ENCODE peak calls at places on chromosome 14, in nine cellular contexts. One of them, this sample, is unnamed.

GRCh38 chr14:98958048-98959031 is 313.7 kb downstream of the BCL11B start:
- DNase-seq in fibroblast of mammary gland: no peak
- DNase-seq in fibroblast of lung: no peak
- DNase-seq in tibial nerve: no peak
- DNase-seq in hepatocyte: no peak
- DNase-seq in astrocyte of the spinal cord: no peak
- DNase-seq in lower lobe of right lung: no peak
- DNase-seq in transverse colon: no peak
- DNase-seq in upper lobe of right lung: no peak
- DNase-seq in this sample: no peak

GRCh38 chr14:23436327-23437141 is 1.1 kb upstream of the MYH7 start:
- DNase-seq in upper lobe of right lung: no peak
- DNase-seq in fibroblast of lung: no peak
- DNase-seq in astrocyte of the spinal cord: no peak
- DNase-seq in fibroblast of mammary gland: no peak
- DNase-seq in lower lobe of right lung: no peak
- DNase-seq in transverse colon: peak; percentile 1
- DNase-seq in tibial nerve: no peak
- DNase-seq in hepatocyte: peak; percentile 65
- DNase-seq in this sample: no peak

GRCh38 chr14:100067481-100067880 is 2.3 kb downstream of the EVL start:
- DNase-seq in upper lobe of right lung: no peak
- DNase-seq in hepatocyte: no peak
- DNase-seq in tibial nerve: no peak
- DNase-seq in transverse colon: no peak
- DNase-seq in lower lobe of right lung: no peak
- DNase-seq in fibroblast of mammary gland: no peak
- DNase-seq in fibroblast of lung: no peak
- DNase-seq in astrocyte of the spinal cord: no peak
- DNase-seq in this sample: no peak

GRCh38 chr14:64416348-64416932 is 28.3 kb downstream of the MTHFD1 start:
- DNase-seq in fibroblast of mammary gland: no peak
- DNase-seq in hepatocyte: no peak
- DNase-seq in astrocyte of the spinal cord: no peak
- DNase-seq in tibial nerve: no peak
- DNase-seq in upper lobe of right lung: no peak
- DNase-seq in transverse colon: no peak
- DNase-seq in lower lobe of right lung: no peak
- DNase-seq in fibroblast of lung: peak; percentile 51
- DNase-seq in this sample: no peak

GRCh38 chr14:105528859-105529505 is 2.6 kb downstream of the TMEM121 start:
- DNase-seq in astrocyte of the spinal cord: no peak
- DNase-seq in hepatocyte: peak; percentile 2
- DNase-seq in upper lobe of right lung: peak; percentile 66
- DNase-seq in lower lobe of right lung: peak; percentile 52
- DNase-seq in fibroblast of lung: no peak
- DNase-seq in fibroblast of mammary gland: no peak
- DNase-seq in transverse colon: no peak
- DNase-seq in tibial nerve: no peak
- DNase-seq in this sample: no peak

GRCh38 chr14:82420874-82421273 is 887.2 kb upstream of the SEL1L start:
- DNase-seq in fibroblast of lung: no peak
- DNase-seq in upper lobe of right lung: no peak
- DNase-seq in tibial nerve: no peak
- DNase-seq in astrocyte of the spinal cord: no peak
- DNase-seq in lower lobe of right lung: no peak
- DNase-seq in transverse colon: no peak
- DNase-seq in fibroblast of mammary gland: no peak
- DNase-seq in hepatocyte: no peak
- DNase-seq in this sample: no peak

GRCh38 chr14:30295980-30296379 is 263.0 kb upstream of the G2E3 start:
- DNase-seq in fibroblast of lung: no peak
- DNase-seq in transverse colon: no peak
- DNase-seq in tibial nerve: no peak
- DNase-seq in hepatocyte: no peak
- DNase-seq in upper lobe of right lung: no peak
- DNase-seq in lower lobe of right lung: peak; percentile 48
- DNase-seq in fibroblast of mammary gland: no peak
- DNase-seq in astrocyte of the spinal cord: no peak
- DNase-seq in this sample: no peak

GRCh38 chr14:71398450-71398849 is 491.2 kb downstream of the PCNX1 start:
- DNase-seq in astrocyte of the spinal cord: no peak
- DNase-seq in lower lobe of right lung: no peak
- DNase-seq in upper lobe of right lung: no peak
- DNase-seq in tibial nerve: no peak
- DNase-seq in fibroblast of lung: no peak
- DNase-seq in hepatocyte: no peak
- DNase-seq in fibroblast of mammary gland: no peak
- DNase-seq in transverse colon: no peak
- DNase-seq in this sample: no peak

GRCh38 chr14:77622562-77622961 is 6.1 kb upstream of the SPTLC2 start:
- DNase-seq in hepatocyte: peak; percentile 65
- DNase-seq in upper lobe of right lung: peak; percentile 80
- DNase-seq in tibial nerve: no peak
- DNase-seq in transverse colon: peak; percentile 88
- DNase-seq in astrocyte of the spinal cord: no peak
- DNase-seq in lower lobe of right lung: peak; percentile 75
- DNase-seq in fibroblast of lung: no peak
- DNase-seq in fibroblast of mammary gland: no peak
- DNase-seq in this sample: no peak

GRCh38 chr14:32494566-32495434 is 165.7 kb downstream of the AKAP6 start:
- DNase-seq in astrocyte of the spinal cord: no peak
- DNase-seq in upper lobe of right lung: no peak
- DNase-seq in lower lobe of right lung: no peak
- DNase-seq in hepatocyte: no peak
- DNase-seq in transverse colon: no peak
- DNase-seq in fibroblast of lung: no peak
- DNase-seq in tibial nerve: no peak
- DNase-seq in fibroblast of mammary gland: no peak
- DNase-seq in this sample: no peak

GRCh38 chr14:99296517-99296916 is 24.5 kb upstream of the BCL11B start:
- DNase-seq in upper lobe of right lung: no peak
- DNase-seq in transverse colon: no peak
- DNase-seq in fibroblast of lung: no peak
- DNase-seq in fibroblast of mammary gland: no peak
- DNase-seq in hepatocyte: no peak
- DNase-seq in tibial nerve: no peak
- DNase-seq in astrocyte of the spinal cord: no peak
- DNase-seq in lower lobe of right lung: no peak
- DNase-seq in this sample: no peak

GRCh38 chr14:63308723-63309317 is 9.9 kb downstream of the GPHB5 start:
- DNase-seq in lower lobe of right lung: no peak
- DNase-seq in hepatocyte: peak; percentile 60
- DNase-seq in fibroblast of lung: peak; percentile 28
- DNase-seq in transverse colon: peak; percentile 8
- DNase-seq in fibroblast of mammary gland: peak; percentile 15
- DNase-seq in tibial nerve: no peak
- DNase-seq in astrocyte of the spinal cord: no peak
- DNase-seq in upper lobe of right lung: no peak
- DNase-seq in this sample: no peak

GRCh38 chr14:22448035-22448904 is 140.8 kb downstream of the DAD1 start:
- DNase-seq in hepatocyte: no peak
- DNase-seq in transverse colon: no peak
- DNase-seq in tibial nerve: no peak
- DNase-seq in fibroblast of mammary gland: no peak
- DNase-seq in lower lobe of right lung: no peak
- DNase-seq in upper lobe of right lung: no peak
- DNase-seq in astrocyte of the spinal cord: peak; percentile 78
- DNase-seq in fibroblast of lung: no peak
- DNase-seq in this sample: peak; percentile 82

GRCh38 chr14:104199266-104199665 is 60.9 kb downstream of the KIF26A start:
- DNase-seq in hepatocyte: no peak
- DNase-seq in upper lobe of right lung: no peak
- DNase-seq in transverse colon: no peak
- DNase-seq in fibroblast of mammary gland: no peak
- DNase-seq in fibroblast of lung: no peak
- DNase-seq in astrocyte of the spinal cord: no peak
- DNase-seq in tibial nerve: no peak
- DNase-seq in lower lobe of right lung: no peak
- DNase-seq in this sample: no peak

GRCh38 chr14:73173092-73173735 is 36.9 kb downstream of the PSEN1 start:
- DNase-seq in tibial nerve: no peak
- DNase-seq in fibroblast of lung: peak; percentile 79
- DNase-seq in lower lobe of right lung: no peak
- DNase-seq in astrocyte of the spinal cord: peak; percentile 68
- DNase-seq in fibroblast of mammary gland: peak; percentile 74
- DNase-seq in upper lobe of right lung: no peak
- DNase-seq in hepatocyte: peak; percentile 36
- DNase-seq in transverse colon: no peak
- DNase-seq in this sample: peak; percentile 59
- TF ChIP-seq CTCF in tibial nerve: peak; percentile 56
- TF ChIP-seq CTCF in fibroblast of lung: peak; percentile 33
- TF ChIP-seq CTCF in lower lobe of right lung: peak; percentile 49
- TF ChIP-seq CTCF in astrocyte of the spinal cord: peak; percentile 46
- TF ChIP-seq CTCF in fibroblast of mammary gland: peak; percentile 60
- TF ChIP-seq CTCF in upper lobe of right lung: peak; percentile 48
- TF ChIP-seq CTCF in hepatocyte: peak; percentile 59
- TF ChIP-seq CTCF in transverse colon: peak; percentile 31
- TF ChIP-seq CTCF in this sample: peak; percentile 45

GRCh38 chr14:72779679-72780078 is 114.2 kb downstream of the DPF3 start:
- DNase-seq in transverse colon: no peak
- DNase-seq in hepatocyte: no peak
- DNase-seq in fibroblast of lung: no peak
- DNase-seq in fibroblast of mammary gland: no peak
- DNase-seq in astrocyte of the spinal cord: no peak
- DNase-seq in lower lobe of right lung: no peak
- DNase-seq in upper lobe of right lung: no peak
- DNase-seq in tibial nerve: no peak
- DNase-seq in this sample: no peak
- H3K4me3 ChIP-seq in transverse colon: no peak overlapping the region
- H3K4me3 ChIP-seq in hepatocyte: no peak overlapping the region
- H3K4me3 ChIP-seq in fibroblast of lung: no peak overlapping the region
- H3K4me3 ChIP-seq in fibroblast of mammary gland: no peak overlapping the region
- H3K4me3 ChIP-seq in astrocyte of the spinal cord: no peak overlapping the region
- H3K4me3 ChIP-seq in lower lobe of right lung: no peak overlapping the region
- H3K4me3 ChIP-seq in upper lobe of right lung: no peak overlapping the region
- H3K4me3 ChIP-seq in tibial nerve: no peak overlapping the region
- H3K4me3 ChIP-seq in this sample: no peak overlapping the region

GRCh38 chr14:94021416-94022157 is 4.6 kb upstream of the OTUB2 start:
- DNase-seq in upper lobe of right lung: no peak
- DNase-seq in transverse colon: peak; percentile 34
- DNase-seq in astrocyte of the spinal cord: peak; percentile 41
- DNase-seq in tibial nerve: no peak
- DNase-seq in hepatocyte: no peak
- DNase-seq in fibroblast of lung: no peak
- DNase-seq in fibroblast of mammary gland: no peak
- DNase-seq in lower lobe of right lung: no peak
- DNase-seq in this sample: peak; percentile 9

GRCh38 chr14:94020267-94020666 is 5.9 kb upstream of the OTUB2 start:
- DNase-seq in fibroblast of lung: no peak
- DNase-seq in hepatocyte: no peak
- DNase-seq in transverse colon: no peak
- DNase-seq in astrocyte of the spinal cord: no peak
- DNase-seq in tibial nerve: no peak
- DNase-seq in lower lobe of right lung: no peak
- DNase-seq in fibroblast of mammary gland: no peak
- DNase-seq in upper lobe of right lung: no peak
- DNase-seq in this sample: no peak

GRCh38 chr14:94019329-94019728 is 6.8 kb upstream of the OTUB2 start:
- DNase-seq in fibroblast of lung: no peak
- DNase-seq in upper lobe of right lung: no peak
- DNase-seq in lower lobe of right lung: no peak
- DNase-seq in astrocyte of the spinal cord: no peak
- DNase-seq in transverse colon: no peak
- DNase-seq in tibial nerve: no peak
- DNase-seq in hepatocyte: no peak
- DNase-seq in fibroblast of mammary gland: no peak
- DNase-seq in this sample: no peak

GRCh38 chr14:94022532-94023411 is 3.4 kb upstream of the OTUB2 start:
- DNase-seq in astrocyte of the spinal cord: no peak
- DNase-seq in fibroblast of mammary gland: no peak
- DNase-seq in tibial nerve: no peak
- DNase-seq in hepatocyte: no peak
- DNase-seq in fibroblast of lung: no peak
- DNase-seq in upper lobe of right lung: no peak
- DNase-seq in lower lobe of right lung: no peak
- DNase-seq in transverse colon: no peak
- DNase-seq in this sample: no peak

GRCh38 chr14:94021001-94021400 is 5.1 kb upstream of the OTUB2 start:
- DNase-seq in upper lobe of right lung: no peak
- DNase-seq in fibroblast of mammary gland: peak; percentile 46
- DNase-seq in hepatocyte: no peak
- DNase-seq in fibroblast of lung: no peak
- DNase-seq in astrocyte of the spinal cord: peak; percentile 46
- DNase-seq in tibial nerve: no peak
- DNase-seq in lower lobe of right lung: no peak
- DNase-seq in transverse colon: no peak
- DNase-seq in this sample: no peak
- TF ChIP-seq CTCF in upper lobe of right lung: no peak
- TF ChIP-seq CTCF in fibroblast of mammary gland: no peak
- TF ChIP-seq CTCF in hepatocyte: no peak
- TF ChIP-seq CTCF in fibroblast of lung: no peak
- TF ChIP-seq CTCF in astrocyte of the spinal cord: no peak
- TF ChIP-seq CTCF in tibial nerve: no peak
- TF ChIP-seq CTCF in lower lobe of right lung: no peak
- TF ChIP-seq CTCF in transverse colon: no peak
- TF ChIP-seq CTCF in this sample: peak; percentile 15

DNA sequence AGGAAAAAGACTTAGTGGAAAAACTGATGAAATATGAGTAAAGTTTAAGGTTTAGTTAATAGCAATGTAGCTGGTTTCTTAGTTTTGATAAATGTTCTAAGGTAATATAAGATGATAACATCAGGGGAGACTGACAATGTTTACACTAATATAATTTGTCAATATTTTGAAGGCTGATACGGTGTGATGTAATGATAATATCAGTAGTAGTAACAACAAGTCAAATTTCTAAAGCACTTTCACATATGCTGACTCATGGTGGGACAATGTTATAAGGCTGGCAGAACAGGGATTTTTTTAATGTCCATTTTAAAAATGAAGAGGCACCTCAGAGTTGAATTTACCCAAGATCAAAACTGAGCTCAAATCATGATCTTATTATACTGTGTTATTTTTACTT is 2.5 kb upstream of the FLRT2 start:
- DNase-seq in fibroblast of lung: peak; percentile 25
- DNase-seq in lower lobe of right lung: no peak
- DNase-seq in astrocyte of the spinal cord: peak; percentile 48
- DNase-seq in upper lobe of right lung: no peak
- DNase-seq in hepatocyte: no peak
- DNase-seq in fibroblast of mammary gland: peak; percentile 38
- DNase-seq in transverse colon: no peak
- DNase-seq in tibial nerve: no peak
- DNase-seq in this sample: no peak
- H3K4me3 ChIP-seq in fibroblast of lung: no peak overlapping the region
- H3K4me3 ChIP-seq in lower lobe of right lung: no peak overlapping the region
- H3K4me3 ChIP-seq in astrocyte of the spinal cord: no peak overlapping the region
- H3K4me3 ChIP-seq in upper lobe of right lung: no peak overlapping the region
- H3K4me3 ChIP-seq in hepatocyte: no peak overlapping the region
- H3K4me3 ChIP-seq in fibroblast of mammary gland: no peak overlapping the region
- H3K4me3 ChIP-seq in transverse colon: no peak overlapping the region
- H3K4me3 ChIP-seq in tibial nerve: no peak overlapping the region
- H3K4me3 ChIP-seq in this sample: no peak overlapping the region

GRCh38 chr14:101563352-101563653 is 2.0 kb downstream of the DIO3 start:
- DNase-seq in tibial nerve: no peak
- DNase-seq in hepatocyte: no peak
- DNase-seq in lower lobe of right lung: no peak
- DNase-seq in fibroblast of lung: no peak
- DNase-seq in transverse colon: no peak
- DNase-seq in upper lobe of right lung: no peak
- DNase-seq in astrocyte of the spinal cord: no peak
- DNase-seq in fibroblast of mammary gland: no peak
- DNase-seq in this sample: no peak
- TF ChIP-seq CTCF in tibial nerve: no peak
- TF ChIP-seq CTCF in hepatocyte: no peak
- TF ChIP-seq CTCF in lower lobe of right lung: no peak
- TF ChIP-seq CTCF in fibroblast of lung: no peak
- TF ChIP-seq CTCF in transverse colon: no peak
- TF ChIP-seq CTCF in upper lobe of right lung: no peak
- TF ChIP-seq CTCF in astrocyte of the spinal cord: no peak
- TF ChIP-seq CTCF in fibroblast of mammary gland: no peak
- TF ChIP-seq CTCF in this sample: no peak

This sample was measured in astrocyte of the cerebellum.